ENCODE peak calls at places on chromosomes 2 and 18, in eight cellular contexts. T is BE2C, I is WTC11, C is lower lobe of right lung, L is HFF-Myc, S is PC-3, X is HEK293T, F is renal cortical epithelial cell. D is an unnamed sample.

GRCh38 chr2:49251766-49252165 is 97.5 kb upstream of the FSHR start:
- DNase-seq in X (no peak), T (no peak), F (peak; percentile 69), C (no peak), S (no peak), L (no peak), I (no peak), D (no peak)

GRCh38 chr18:47754311-47755101 is 176.0 kb downstream of the SMAD2 start:
- DNase-seq in X (peak; percentile 73), F (no peak), T (peak; percentile 45), I (peak; percentile 94), L (no peak), S (peak; percentile 34), C (no peak), D (no peak)

GRCh38 chr2:232420463-232421188 is 14.0 kb downstream of the ALPG start:
- DNase-seq in F (no peak), S (peak; percentile 54), I (peak; percentile 61), T (no peak), X (peak; percentile 35), C (peak; percentile 58), L (no peak), D (no peak)

GRCh38 chr2:178700922-178701342 is 106.3 kb downstream of the TTN start:
- DNase-seq in X (peak; percentile 46), C (no peak), F (peak; percentile 36), I (no peak), L (peak; percentile 2), T (no peak), S (peak; percentile 62), D (peak; percentile 1)

GRCh38 chr18:76448262-76449109 is 46.6 kb downstream of the ZNF516 start:
- DNase-seq in T (no peak), F (no peak), S (no peak), C (peak; percentile 44), L (no peak), X (no peak), I (no peak), D (no peak)

GRCh38 chr2:70247364-70248144 is 874 bp downstream of the TIA1 start:
- DNase-seq in C (no peak), L (no peak), S (peak; percentile 21), F (peak; percentile 27), X (no peak), I (no peak), T (no peak), D (no peak)

GRCh38 chr2:37561615-37562569 is 109.5 kb downstream of the CDC42EP3 start:
- DNase-seq in L (no peak), S (peak; percentile 96), T (peak; percentile 53), F (peak; percentile 94), C (no peak), X (peak; percentile 18), I (no peak), D (no peak)

GRCh38 chr18:23220355-23220754 is 85.1 kb downstream of the CABLES1 start:
- DNase-seq in F (no peak), S (no peak), C (peak; percentile 86), T (no peak), I (no peak), L (no peak), X (no peak), D (no peak)